ENCODE peak calls at places on chromosomes 4 and X, in nine cellular contexts. B is HCT116, N is A549, H is Panc1, V is GM23338, E is SK-N-SH, R is K562, W is HepG2, A is GM12878. J is an unnamed sample.

GRCh38 chrX:2710496-2710895 is 19.4 kb downstream of the CD99 start:
- DNase-seq in B (no peak), N (peak; percentile 37), H (peak; percentile 18), V (peak; percentile 57), E (no peak), R (no peak), W (no peak), A (no peak), J (no peak)

GRCh38 chr4:22493523-22493922 is 22.3 kb downstream of the ADGRA3 start:
- DNase-seq in B (no peak), N (no peak), H (no peak), V (no peak), E (no peak), R (no peak), W (no peak), A (no peak), J (no peak)

GRCh38 chrX:115972717-115973116 is 197.8 kb upstream of the AGTR2 start:
- DNase-seq in B (no peak), N (no peak), H (no peak), V (no peak), E (no peak), R (no peak), W (no peak), A (no peak), J (no peak)

GRCh38 chr4:187167126-187167525 is 443.5 kb upstream of the FAT1 start:
- DNase-seq in B (no peak), N (no peak), H (no peak), V (no peak), E (no peak), R (no peak), W (no peak), A (no peak), J (no peak)

GRCh38 chr4:21032246-21032645 is 332.0 kb downstream of the PACRGL start:
- DNase-seq in B (no peak), N (no peak), H (no peak), V (no peak), E (no peak), R (no peak), W (no peak), A (no peak), J (no peak)

GRCh38 chrX:40152706-40153334 is 55.1 kb upstream of the BCOR start:
- DNase-seq in B (no peak), N (peak; percentile 46), H (no peak), V (peak; percentile 33), E (peak; percentile 76), R (no peak), W (no peak), A (no peak), J (peak; percentile 43)

GRCh38 chr4:139330283-139330682 is 28.0 kb upstream of the NDUFC1 start:
- DNase-seq in B (no peak), N (no peak), H (no peak), V (no peak), E (no peak), R (no peak), W (no peak), A (no peak), J (no peak)

GRCh38 chr4:123386608-123387007 is 10.0 kb upstream of the SPRY1 start:
- DNase-seq in B (no peak), N (no peak), H (no peak), V (no peak), E (no peak), R (no peak), W (no peak), A (no peak), J (no peak)

GRCh38 chrX:106728337-106728736 is 1.8 kb downstream of the RNF128 start:
- DNase-seq in B (no peak), N (no peak), H (no peak), V (no peak), E (no peak), R (no peak), W (no peak), A (no peak), J (no peak)

GRCh38 chr4:16627999-16628398 is 270.4 kb downstream of the LDB2 start:
- DNase-seq in B (no peak), N (no peak), H (no peak), V (no peak), E (no peak), R (no peak), W (no peak), A (no peak), J (no peak)

GRCh38 chr4:67746797-67747495 is 7.2 kb downstream of the GNRHR start:
- DNase-seq in B (peak; percentile 37), N (no peak), H (peak; percentile 1), V (peak; percentile 66), E (peak; percentile 17), R (peak; percentile 32), W (peak; percentile 7), A (peak; percentile 13), J (no peak)

DNA sequence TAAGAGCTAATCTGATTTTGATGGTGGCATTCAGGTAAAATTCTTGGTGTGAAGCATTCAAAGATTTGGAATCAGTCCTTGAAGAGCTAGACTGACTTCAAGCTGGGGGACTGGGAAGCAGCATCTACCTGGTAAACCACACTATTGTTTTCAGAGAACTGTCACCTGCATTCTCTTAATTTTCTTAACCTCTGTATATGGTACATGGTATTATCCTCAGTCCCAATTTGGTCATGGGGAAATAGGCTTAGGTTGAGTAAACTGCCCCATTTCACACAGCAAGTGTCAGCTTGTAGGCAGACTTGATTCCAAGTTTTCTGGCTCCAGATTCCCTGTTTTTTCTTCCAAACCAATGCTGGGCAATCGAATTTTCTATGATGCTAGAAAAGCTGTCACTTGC is 104.4 kb downstream of the CHRNA9 start:
- DNase-seq in B (no peak), N (no peak), H (no peak), V (no peak), E (no peak), R (no peak), W (no peak), A (no peak), J (no peak)
- H3K27ac ChIP-seq in B (no peak overlapping the region), N (no peak overlapping the region), H (no peak overlapping the region), V (peak overlapping the region; percentile 15), E (no peak overlapping the region), R (no peak overlapping the region), W (no peak overlapping the region), A (no peak overlapping the region), J (no peak overlapping the region)

DNA sequence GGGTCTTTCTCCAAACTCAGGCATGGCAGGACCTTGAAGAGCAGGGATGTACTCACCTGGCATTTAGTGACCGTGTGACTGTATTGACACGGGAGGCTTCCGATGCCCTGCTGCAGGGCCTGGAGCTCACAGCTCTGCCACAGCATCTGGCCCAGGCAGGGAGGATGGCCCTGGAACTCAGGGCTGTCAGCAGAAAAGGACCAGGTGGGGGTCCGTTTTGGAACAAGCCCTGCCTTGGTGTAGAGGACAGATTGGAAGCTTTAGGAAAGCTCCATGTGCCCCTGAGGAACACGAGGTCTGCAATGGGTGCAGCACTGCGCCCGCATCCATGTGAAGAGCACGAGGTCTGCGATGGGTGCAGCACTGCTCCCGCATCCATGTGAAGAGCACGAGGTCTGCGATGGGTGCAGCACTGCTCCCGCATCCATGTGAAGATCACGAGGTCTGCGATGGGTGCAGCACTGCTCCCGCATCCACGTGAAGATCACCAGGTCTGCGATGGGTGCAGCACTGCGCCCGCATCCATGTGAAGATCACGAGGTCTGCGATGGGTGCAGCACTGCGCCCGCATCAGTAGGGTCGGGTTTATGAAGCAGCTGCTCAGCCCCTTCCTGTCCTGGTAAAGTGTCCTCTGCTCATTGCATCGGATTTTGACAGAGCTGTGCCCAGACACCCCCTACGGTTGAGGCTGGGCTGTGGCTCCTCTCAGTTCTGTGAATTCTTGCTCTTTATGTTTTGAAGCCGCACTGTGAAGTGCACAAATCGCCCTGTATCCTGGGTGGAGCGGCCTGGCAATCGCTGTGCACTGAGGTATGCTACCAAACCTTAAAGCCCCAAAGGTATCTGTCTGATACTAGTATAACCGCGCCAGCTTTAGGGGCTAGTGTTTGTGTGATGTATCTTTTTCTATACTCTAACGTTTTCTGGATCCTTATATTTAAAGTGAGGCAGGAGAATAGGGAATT is 98.5 kb downstream of the CPZ start:
- DNase-seq in B (no peak), N (no peak), H (no peak), V (no peak), E (no peak), R (no peak), W (no peak), A (no peak), J (no peak)
- TF ChIP-seq CTCF in B (no peak), N (no peak), H (no peak), V (no peak), E (no peak), R (no peak), W (no peak), A (no peak), J (no peak)

GRCh38 chr4:71941001-71941400 is 90.8 kb upstream of the NPFFR2 start:
- DNase-seq in B (peak; percentile 1), N (no peak), H (no peak), V (peak; percentile 76), E (peak; percentile 17), R (peak; percentile 12), W (peak; percentile 1), A (no peak), J (peak; percentile 7)
- TF ChIP-seq REST in B (no peak), N (no peak), H (no peak), V (no peak), E (no peak), R (no peak), W (no peak), A (no peak), J (no peak)

GRCh38 chr4:156557962-156558361 is 413.6 kb downstream of the PDGFC start:
- DNase-seq in B (no peak), N (no peak), H (no peak), V (no peak), E (no peak), R (no peak), W (no peak), A (no peak), J (no peak)

GRCh38 chr4:156558365-156559025 is 413.1 kb downstream of the PDGFC start:
- DNase-seq in B (no peak), N (no peak), H (no peak), V (no peak), E (no peak), R (no peak), W (no peak), A (no peak), J (no peak)

GRCh38 chr4:156556326-156556725 is 415.3 kb downstream of the PDGFC start:
- DNase-seq in B (no peak), N (no peak), H (no peak), V (no peak), E (no peak), R (no peak), W (no peak), A (no peak), J (no peak)

GRCh38 chr4:156560701-156561100 is 410.9 kb downstream of the PDGFC start:
- DNase-seq in B (no peak), N (no peak), H (no peak), V (no peak), E (no peak), R (no peak), W (no peak), A (no peak), J (peak; percentile 26)

GRCh38 chr4:156559346-156559745 is 412.3 kb downstream of the PDGFC start:
- DNase-seq in B (no peak), N (no peak), H (no peak), V (no peak), E (no peak), R (no peak), W (no peak), A (no peak), J (no peak)
- H3K27ac ChIP-seq in B (no peak overlapping the region), N (no peak overlapping the region), H (no peak overlapping the region), V (no peak overlapping the region), E (peak overlapping the region; percentile 41), R (no peak overlapping the region), W (no peak overlapping the region), A (no peak overlapping the region), J (no peak overlapping the region)

J was measured in HL-60.